ENCODE peak calls at places on chromosomes 2 and 18, in eight cellular contexts. S is PC-9, T is cardiac muscle cell, X is body of pancreas, Y is tibial artery, G is endothelial cell of umbilical vein, F is stomach, J is heart right ventricle. E is an unnamed sample.
A peak's percentile ranks its signal among the peaks of the same experiment; 100 is the strongest.

GRCh38 chr2:235536711-235537110 is 42.9 kb downstream of the AGAP1 start:
- DNase-seq in Y (no peak), X (no peak), T (no peak), S (no peak), J (no peak), F (no peak), G (no peak), E (no peak)

GRCh38 chr2:178756843-178757242 is 50.4 kb downstream of the TTN start:
- DNase-seq in G (no peak), T (no peak), F (no peak), Y (no peak), S (no peak), X (no peak), J (no peak), E (peak; percentile 77)

GRCh38 chr18:58186258-58186948 is 142.4 kb downstream of the NEDD4L start:
- DNase-seq in Y (no peak), X (peak; percentile 56), J (peak; percentile 21), T (peak; percentile 45), G (peak; percentile 85), S (peak; percentile 73), F (peak; percentile 65), E (peak; percentile 91)

GRCh38 chr18:48975221-48975816 is 24.6 kb upstream of the SMAD7 start:
- DNase-seq in T (peak; percentile 39), X (peak; percentile 29), Y (no peak), J (no peak), F (no peak), S (no peak), G (no peak), E (no peak)

GRCh38 chr2:159290289-159290907 is 3.9 kb upstream of the WDSUB1 start:
- DNase-seq in S (no peak), Y (no peak), F (no peak), X (no peak), G (peak; percentile 9), T (no peak), J (no peak), E (peak; percentile 92)

GRCh38 chr2:201852878-201853415 is 46.6 kb downstream of the CDK15 start:
- DNase-seq in S (no peak), T (no peak), F (no peak), X (no peak), J (no peak), Y (no peak), G (peak; percentile 45), E (no peak)

GRCh38 chr2:160469615-160470204 is 23.9 kb downstream of the RBMS1 start:
- DNase-seq in S (no peak), F (no peak), Y (no peak), G (no peak), J (no peak), T (no peak), X (no peak), E (no peak)

GRCh38 chr18:2409906-2410305 is 161.4 kb downstream of the METTL4 start:
- DNase-seq in S (peak; percentile 31), G (no peak), T (no peak), X (no peak), J (no peak), Y (no peak), F (no peak), E (no peak)

GRCh38 chr2:145777297-145777696 is 1257.4 kb upstream of the ZEB2 start:
- DNase-seq in Y (no peak), S (no peak), T (no peak), J (no peak), G (no peak), X (no peak), F (no peak), E (peak; percentile 66)

GRCh38 chr2:37084797-37085196 is 479 bp downstream of the GPATCH11 start:
- DNase-seq in X (no peak), J (no peak), S (no peak), F (no peak), T (no peak), Y (no peak), G (no peak), E (no peak)

GRCh38 chr2:37085731-37086147 is 1.4 kb downstream of the GPATCH11 start:
- DNase-seq in T (no peak), X (no peak), S (no peak), F (no peak), Y (no peak), J (no peak), G (no peak), E (peak; percentile 60)

GRCh38 chr2:37083873-37084792 is at the start of the genes GPATCH11 and HEATR5B:
- DNase-seq in T (peak; percentile 98), F (peak; percentile 96), G (peak; percentile 99), J (peak; percentile 95), Y (peak; percentile 97), S (peak; percentile 95), X (peak; percentile 97), E (peak; percentile 93)

GRCh38 chr2:37091873-37092272 is 7.6 kb downstream of the GPATCH11 start:
- DNase-seq in F (no peak), S (no peak), T (no peak), X (no peak), J (no peak), G (no peak), Y (no peak), E (no peak)

DNA sequence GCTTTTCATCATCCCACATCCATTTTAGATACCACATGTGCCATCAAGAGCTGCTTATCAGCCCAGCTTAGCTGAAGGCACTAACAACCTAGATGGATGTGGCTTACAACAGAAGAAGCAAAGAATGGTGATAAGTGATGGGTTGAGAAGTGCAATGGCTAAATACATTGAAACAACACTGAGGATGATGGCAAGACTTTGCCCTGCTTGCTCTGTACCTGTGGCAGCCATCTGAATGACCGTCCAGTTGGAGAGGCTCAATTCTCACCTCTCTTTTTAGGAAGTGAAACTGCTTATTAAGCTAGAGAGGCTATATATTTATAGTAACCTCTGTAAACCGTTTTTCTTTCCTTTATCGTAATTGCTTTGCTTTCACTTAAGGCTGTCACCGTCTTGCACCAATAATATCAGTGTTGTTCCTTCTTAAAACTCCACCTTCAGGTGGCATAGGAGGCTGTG is 5.7 kb downstream of the GPATCH11 start:
- DNase-seq in G (no peak), F (no peak), J (no peak), S (no peak), X (no peak), Y (no peak), T (no peak), E (no peak)
- H3K4me3 ChIP-seq in G (no peak overlapping the region), F (no peak overlapping the region), J (no peak overlapping the region), S (no peak overlapping the region), X (no peak overlapping the region), Y (no peak overlapping the region), T (no peak overlapping the region), E (no peak overlapping the region)

GRCh38 chr18:59467497-59467896 is 108.4 kb upstream of the LMAN1 start:
- DNase-seq in F (no peak), S (no peak), X (no peak), T (no peak), G (no peak), Y (no peak), J (no peak), E (no peak)

GRCh38 chr18:59461171-59461570 is 102.1 kb upstream of the LMAN1 start:
- DNase-seq in J (no peak), X (no peak), F (no peak), G (no peak), S (no peak), T (no peak), Y (no peak), E (no peak)

GRCh38 chr18:59468821-59469220 is 109.8 kb upstream of the LMAN1 start:
- DNase-seq in T (no peak), Y (no peak), J (no peak), S (no peak), F (no peak), X (no peak), G (no peak), E (no peak)

GRCh38 chr18:59460060-59460395 is 101.0 kb upstream of the LMAN1 start:
- DNase-seq in J (no peak), T (peak; percentile 41), S (no peak), X (no peak), F (no peak), G (no peak), Y (no peak), E (no peak)

GRCh38 chr18:59464521-59464920 is 105.5 kb upstream of the LMAN1 start:
- DNase-seq in S (no peak), G (no peak), F (no peak), X (no peak), J (no peak), T (no peak), Y (no peak), E (no peak)
- H3K27ac ChIP-seq in S (no peak overlapping the region), G (no peak overlapping the region), F (no peak overlapping the region), X (no peak overlapping the region), J (no peak overlapping the region), T (no peak overlapping the region), Y (no peak overlapping the region), E (no peak overlapping the region)

GRCh38 chr2:124269348-124269747 is 244.3 kb downstream of the CNTNAP5 start:
- DNase-seq in Y (no peak), X (no peak), F (peak; percentile 47), G (no peak), J (no peak), S (no peak), T (peak; percentile 23), E (no peak)
- TF ChIP-seq CTCF in Y (no peak), X (no peak), F (no peak), G (no peak), J (no peak), S (no peak), T (no peak), E (no peak)

GRCh38 chr2:24958411-24958935 is 13.3 kb downstream of the DNAJC27 start:
- DNase-seq in F (no peak), J (no peak), S (no peak), T (no peak), G (peak; percentile 74), Y (no peak), X (no peak), E (no peak)
- H3K4me3 ChIP-seq in F (no peak overlapping the region), J (no peak overlapping the region), S (no peak overlapping the region), T (no peak overlapping the region), G (no peak overlapping the region), Y (no peak overlapping the region), X (no peak overlapping the region), E (no peak overlapping the region)

GRCh38 chr18:32470713-32471633 is at the start of gene GAREM1:
- DNase-seq in S (peak; percentile 92), X (peak; percentile 97), Y (peak; percentile 98), G (peak; percentile 98), T (peak; percentile 98), J (peak; percentile 93), F (peak; percentile 96), E (peak; percentile 97)

GRCh38 chr18:32468147-32468845 is 2.4 kb downstream of the GAREM1 start:
- DNase-seq in G (no peak), Y (no peak), F (no peak), T (no peak), J (no peak), S (no peak), X (no peak), E (no peak)

GRCh38 chr18:32470136-32470712 is 458 bp downstream of the GAREM1 start:
- DNase-seq in S (peak; percentile 29), G (peak; percentile 42), X (peak; percentile 61), T (peak; percentile 75), Y (peak; percentile 74), F (peak; percentile 45), J (peak; percentile 30), E (peak; percentile 20)

GRCh38 chr18:32469691-32470131 is 971 bp downstream of the GAREM1 start:
- DNase-seq in J (no peak), T (no peak), F (no peak), X (no peak), S (no peak), G (no peak), Y (no peak), E (no peak)

GRCh38 chr18:32469190-32469611 is 1.5 kb downstream of the GAREM1 start:
- DNase-seq in F (peak; percentile 49), S (peak; percentile 16), Y (peak; percentile 76), T (peak; percentile 62), G (peak; percentile 12), X (peak; percentile 68), J (peak; percentile 30), E (peak; percentile 18)
- H3K27ac ChIP-seq in F (peak overlapping the region; percentile 86), S (peak overlapping the region; percentile 30), Y (peak overlapping the region; percentile 80), T (peak overlapping the region; percentile 42), G (no peak overlapping the region), X (peak overlapping the region; percentile 92), J (peak overlapping the region; percentile 80), E (no peak overlapping the region)

E was measured in brain microvascular endothelial cell.